ENCODE peak calls at places on chromosomes 3 and 15, in ten cellular contexts. One of them, this sample, is unnamed.

GRCh38 chr15:99098426-99098825 is 6.5 kb upstream of the SYNM start:
- DNase-seq in stimulated activated effector memory CD8-positive, alpha-beta T cell treated with anti-CD3 and anti-CD28 coated beads, Interleukin-12 subunit alpha, Interleukin-12 subunit beta, amount 100 ng/mL, for 72 hours: no peak
- DNase-seq in fibroblast of pulmonary artery: no peak
- DNase-seq in anterior cingulate cortex: no peak
- DNase-seq in HTR-8/SVneo: no peak
- DNase-seq in PC-9: no peak
- DNase-seq in NCI-H226: no peak
- DNase-seq in iris pigment epithelial cell: no peak
- DNase-seq in lower lobe of right lung: no peak
- DNase-seq in cardiac septum: no peak
- DNase-seq in this sample: no peak

GRCh38 chr15:63599401-63600000 is 2.3 kb downstream of the FBXL22 start:
- DNase-seq in PC-9: peak; percentile 64
- DNase-seq in lower lobe of right lung: peak; percentile 82
- DNase-seq in anterior cingulate cortex: peak; percentile 56
- DNase-seq in iris pigment epithelial cell: no peak
- DNase-seq in stimulated activated effector memory CD8-positive, alpha-beta T cell treated with anti-CD3 and anti-CD28 coated beads, Interleukin-12 subunit alpha, Interleukin-12 subunit beta, amount 100 ng/mL, for 72 hours: no peak
- DNase-seq in HTR-8/SVneo: no peak
- DNase-seq in NCI-H226: peak; percentile 62
- DNase-seq in fibroblast of pulmonary artery: peak; percentile 50
- DNase-seq in cardiac septum: peak; percentile 86
- DNase-seq in this sample: peak; percentile 53

GRCh38 chr3:193680220-193680619 is 87.2 kb downstream of the OPA1 start:
- DNase-seq in stimulated activated effector memory CD8-positive, alpha-beta T cell treated with anti-CD3 and anti-CD28 coated beads, Interleukin-12 subunit alpha, Interleukin-12 subunit beta, amount 100 ng/mL, for 72 hours: no peak
- DNase-seq in fibroblast of pulmonary artery: no peak
- DNase-seq in iris pigment epithelial cell: peak; percentile 57
- DNase-seq in lower lobe of right lung: no peak
- DNase-seq in HTR-8/SVneo: peak; percentile 43
- DNase-seq in cardiac septum: no peak
- DNase-seq in PC-9: no peak
- DNase-seq in anterior cingulate cortex: no peak
- DNase-seq in NCI-H226: no peak
- DNase-seq in this sample: no peak

GRCh38 chr3:136955813-136956212 is 2.0 kb upstream of the IL20RB start:
- DNase-seq in HTR-8/SVneo: peak; percentile 35
- DNase-seq in stimulated activated effector memory CD8-positive, alpha-beta T cell treated with anti-CD3 and anti-CD28 coated beads, Interleukin-12 subunit alpha, Interleukin-12 subunit beta, amount 100 ng/mL, for 72 hours: no peak
- DNase-seq in fibroblast of pulmonary artery: peak; percentile 79
- DNase-seq in PC-9: peak; percentile 57
- DNase-seq in lower lobe of right lung: no peak
- DNase-seq in NCI-H226: peak; percentile 55
- DNase-seq in anterior cingulate cortex: no peak
- DNase-seq in iris pigment epithelial cell: peak; percentile 95
- DNase-seq in cardiac septum: no peak
- DNase-seq in this sample: no peak

GRCh38 chr3:71423151-71423906 is 160.2 kb downstream of the FOXP1 start:
- DNase-seq in stimulated activated effector memory CD8-positive, alpha-beta T cell treated with anti-CD3 and anti-CD28 coated beads, Interleukin-12 subunit alpha, Interleukin-12 subunit beta, amount 100 ng/mL, for 72 hours: no peak
- DNase-seq in cardiac septum: no peak
- DNase-seq in PC-9: no peak
- DNase-seq in HTR-8/SVneo: peak; percentile 18
- DNase-seq in lower lobe of right lung: no peak
- DNase-seq in iris pigment epithelial cell: peak; percentile 38
- DNase-seq in NCI-H226: peak; percentile 80
- DNase-seq in fibroblast of pulmonary artery: peak; percentile 42
- DNase-seq in anterior cingulate cortex: no peak
- DNase-seq in this sample: no peak

GRCh38 chr3:197490098-197490497 is 65.7 kb downstream of the BDH1 start:
- DNase-seq in iris pigment epithelial cell: peak; percentile 74
- DNase-seq in stimulated activated effector memory CD8-positive, alpha-beta T cell treated with anti-CD3 and anti-CD28 coated beads, Interleukin-12 subunit alpha, Interleukin-12 subunit beta, amount 100 ng/mL, for 72 hours: no peak
- DNase-seq in NCI-H226: peak; percentile 100
- DNase-seq in anterior cingulate cortex: no peak
- DNase-seq in cardiac septum: no peak
- DNase-seq in PC-9: peak; percentile 95
- DNase-seq in lower lobe of right lung: peak; percentile 57
- DNase-seq in fibroblast of pulmonary artery: peak; percentile 75
- DNase-seq in HTR-8/SVneo: peak; percentile 84
- DNase-seq in this sample: no peak

GRCh38 chr3:56869157-56869889 is 67.6 kb upstream of the ARHGEF3 start:
- DNase-seq in PC-9: peak; percentile 12
- DNase-seq in fibroblast of pulmonary artery: no peak
- DNase-seq in cardiac septum: no peak
- DNase-seq in stimulated activated effector memory CD8-positive, alpha-beta T cell treated with anti-CD3 and anti-CD28 coated beads, Interleukin-12 subunit alpha, Interleukin-12 subunit beta, amount 100 ng/mL, for 72 hours: no peak
- DNase-seq in HTR-8/SVneo: no peak
- DNase-seq in NCI-H226: peak; percentile 62
- DNase-seq in lower lobe of right lung: no peak
- DNase-seq in iris pigment epithelial cell: peak; percentile 81
- DNase-seq in anterior cingulate cortex: no peak
- DNase-seq in this sample: no peak

GRCh38 chr3:185724761-185725160 is 100.1 kb downstream of the IGF2BP2 start:
- DNase-seq in PC-9: no peak
- DNase-seq in fibroblast of pulmonary artery: peak; percentile 61
- DNase-seq in HTR-8/SVneo: no peak
- DNase-seq in cardiac septum: no peak
- DNase-seq in iris pigment epithelial cell: peak; percentile 69
- DNase-seq in stimulated activated effector memory CD8-positive, alpha-beta T cell treated with anti-CD3 and anti-CD28 coated beads, Interleukin-12 subunit alpha, Interleukin-12 subunit beta, amount 100 ng/mL, for 72 hours: no peak
- DNase-seq in NCI-H226: no peak
- DNase-seq in lower lobe of right lung: no peak
- DNase-seq in anterior cingulate cortex: no peak
- DNase-seq in this sample: no peak

GRCh38 chr3:13137808-13138565 is 64.8 kb upstream of the IQSEC1 start:
- DNase-seq in HTR-8/SVneo: no peak
- DNase-seq in NCI-H226: no peak
- DNase-seq in stimulated activated effector memory CD8-positive, alpha-beta T cell treated with anti-CD3 and anti-CD28 coated beads, Interleukin-12 subunit alpha, Interleukin-12 subunit beta, amount 100 ng/mL, for 72 hours: no peak
- DNase-seq in cardiac septum: peak; percentile 66
- DNase-seq in anterior cingulate cortex: no peak
- DNase-seq in lower lobe of right lung: peak; percentile 20
- DNase-seq in fibroblast of pulmonary artery: no peak
- DNase-seq in iris pigment epithelial cell: no peak
- DNase-seq in PC-9: no peak
- DNase-seq in this sample: no peak

GRCh38 chr3:194203482-194204035 is 67.6 kb downstream of the HES1 start:
- DNase-seq in fibroblast of pulmonary artery: no peak
- DNase-seq in iris pigment epithelial cell: no peak
- DNase-seq in NCI-H226: no peak
- DNase-seq in stimulated activated effector memory CD8-positive, alpha-beta T cell treated with anti-CD3 and anti-CD28 coated beads, Interleukin-12 subunit alpha, Interleukin-12 subunit beta, amount 100 ng/mL, for 72 hours: no peak
- DNase-seq in HTR-8/SVneo: no peak
- DNase-seq in anterior cingulate cortex: no peak
- DNase-seq in PC-9: peak; percentile 40
- DNase-seq in cardiac septum: no peak
- DNase-seq in lower lobe of right lung: no peak
- DNase-seq in this sample: peak; percentile 32

GRCh38 chr3:97910931-97911351 is 61.3 kb downstream of the RIOX2 start:
- DNase-seq in iris pigment epithelial cell: peak; percentile 9
- DNase-seq in lower lobe of right lung: no peak
- DNase-seq in anterior cingulate cortex: no peak
- DNase-seq in HTR-8/SVneo: no peak
- DNase-seq in stimulated activated effector memory CD8-positive, alpha-beta T cell treated with anti-CD3 and anti-CD28 coated beads, Interleukin-12 subunit alpha, Interleukin-12 subunit beta, amount 100 ng/mL, for 72 hours: no peak
- DNase-seq in cardiac septum: no peak
- DNase-seq in PC-9: no peak
- DNase-seq in fibroblast of pulmonary artery: peak; percentile 8
- DNase-seq in NCI-H226: peak; percentile 40
- DNase-seq in this sample: no peak

GRCh38 chr3:113695426-113695817 is 1.0 kb downstream of the USF3 start:
- DNase-seq in PC-9: no peak
- DNase-seq in NCI-H226: no peak
- DNase-seq in anterior cingulate cortex: no peak
- DNase-seq in fibroblast of pulmonary artery: peak; percentile 7
- DNase-seq in HTR-8/SVneo: peak; percentile 35
- DNase-seq in stimulated activated effector memory CD8-positive, alpha-beta T cell treated with anti-CD3 and anti-CD28 coated beads, Interleukin-12 subunit alpha, Interleukin-12 subunit beta, amount 100 ng/mL, for 72 hours: no peak
- DNase-seq in iris pigment epithelial cell: peak; percentile 60
- DNase-seq in cardiac septum: no peak
- DNase-seq in lower lobe of right lung: no peak
- DNase-seq in this sample: no peak

GRCh38 chr3:45817788-45818523 is 21.6 kb upstream of the SLC6A20 start:
- DNase-seq in anterior cingulate cortex: no peak
- DNase-seq in HTR-8/SVneo: peak; percentile 67
- DNase-seq in stimulated activated effector memory CD8-positive, alpha-beta T cell treated with anti-CD3 and anti-CD28 coated beads, Interleukin-12 subunit alpha, Interleukin-12 subunit beta, amount 100 ng/mL, for 72 hours: no peak
- DNase-seq in cardiac septum: no peak
- DNase-seq in iris pigment epithelial cell: peak; percentile 99
- DNase-seq in NCI-H226: peak; percentile 81
- DNase-seq in lower lobe of right lung: peak; percentile 53
- DNase-seq in fibroblast of pulmonary artery: peak; percentile 91
- DNase-seq in PC-9: peak; percentile 69
- DNase-seq in this sample: no peak

GRCh38 chr3:16884084-16884747 is 539 bp upstream of the PLCL2 start:
- DNase-seq in NCI-H226: no peak
- DNase-seq in HTR-8/SVneo: peak; percentile 59
- DNase-seq in stimulated activated effector memory CD8-positive, alpha-beta T cell treated with anti-CD3 and anti-CD28 coated beads, Interleukin-12 subunit alpha, Interleukin-12 subunit beta, amount 100 ng/mL, for 72 hours: peak; percentile 58
- DNase-seq in fibroblast of pulmonary artery: peak; percentile 56
- DNase-seq in anterior cingulate cortex: no peak
- DNase-seq in PC-9: peak; percentile 19
- DNase-seq in cardiac septum: peak; percentile 87
- DNase-seq in lower lobe of right lung: peak; percentile 74
- DNase-seq in iris pigment epithelial cell: peak; percentile 45
- DNase-seq in this sample: peak; percentile 76

GRCh38 chr3:136632625-136633081 is 119.5 kb downstream of the STAG1 start:
- DNase-seq in anterior cingulate cortex: no peak
- DNase-seq in HTR-8/SVneo: peak; percentile 14
- DNase-seq in lower lobe of right lung: no peak
- DNase-seq in PC-9: no peak
- DNase-seq in fibroblast of pulmonary artery: peak; percentile 17
- DNase-seq in cardiac septum: no peak
- DNase-seq in stimulated activated effector memory CD8-positive, alpha-beta T cell treated with anti-CD3 and anti-CD28 coated beads, Interleukin-12 subunit alpha, Interleukin-12 subunit beta, amount 100 ng/mL, for 72 hours: no peak
- DNase-seq in iris pigment epithelial cell: no peak
- DNase-seq in NCI-H226: peak; percentile 35
- DNase-seq in this sample: no peak

GRCh38 chr3:30658328-30659052 is 52.1 kb downstream of the TGFBR2 start:
- DNase-seq in anterior cingulate cortex: no peak
- DNase-seq in stimulated activated effector memory CD8-positive, alpha-beta T cell treated with anti-CD3 and anti-CD28 coated beads, Interleukin-12 subunit alpha, Interleukin-12 subunit beta, amount 100 ng/mL, for 72 hours: peak; percentile 40
- DNase-seq in iris pigment epithelial cell: peak; percentile 84
- DNase-seq in HTR-8/SVneo: peak; percentile 13
- DNase-seq in fibroblast of pulmonary artery: peak; percentile 73
- DNase-seq in lower lobe of right lung: no peak
- DNase-seq in cardiac septum: no peak
- DNase-seq in PC-9: peak; percentile 9
- DNase-seq in NCI-H226: peak; percentile 54
- DNase-seq in this sample: no peak

GRCh38 chr3:40754966-40755365 is 230.2 kb downstream of the ZNF621 start:
- DNase-seq in PC-9: no peak
- DNase-seq in cardiac septum: no peak
- DNase-seq in fibroblast of pulmonary artery: no peak
- DNase-seq in stimulated activated effector memory CD8-positive, alpha-beta T cell treated with anti-CD3 and anti-CD28 coated beads, Interleukin-12 subunit alpha, Interleukin-12 subunit beta, amount 100 ng/mL, for 72 hours: no peak
- DNase-seq in lower lobe of right lung: no peak
- DNase-seq in anterior cingulate cortex: no peak
- DNase-seq in NCI-H226: no peak
- DNase-seq in HTR-8/SVneo: no peak
- DNase-seq in iris pigment epithelial cell: no peak
- DNase-seq in this sample: no peak

GRCh38 chr3:137084579-137084978 is 126.8 kb downstream of the IL20RB start:
- DNase-seq in HTR-8/SVneo: no peak
- DNase-seq in lower lobe of right lung: peak; percentile 60
- DNase-seq in iris pigment epithelial cell: no peak
- DNase-seq in NCI-H226: no peak
- DNase-seq in cardiac septum: no peak
- DNase-seq in PC-9: no peak
- DNase-seq in fibroblast of pulmonary artery: no peak
- DNase-seq in anterior cingulate cortex: no peak
- DNase-seq in stimulated activated effector memory CD8-positive, alpha-beta T cell treated with anti-CD3 and anti-CD28 coated beads, Interleukin-12 subunit alpha, Interleukin-12 subunit beta, amount 100 ng/mL, for 72 hours: no peak
- DNase-seq in this sample: no peak

GRCh38 chr3:134320749-134321148 is 53.5 kb downstream of the AMOTL2 start:
- DNase-seq in fibroblast of pulmonary artery: no peak
- DNase-seq in stimulated activated effector memory CD8-positive, alpha-beta T cell treated with anti-CD3 and anti-CD28 coated beads, Interleukin-12 subunit alpha, Interleukin-12 subunit beta, amount 100 ng/mL, for 72 hours: no peak
- DNase-seq in iris pigment epithelial cell: peak; percentile 50
- DNase-seq in HTR-8/SVneo: no peak
- DNase-seq in anterior cingulate cortex: no peak
- DNase-seq in PC-9: peak; percentile 87
- DNase-seq in cardiac septum: no peak
- DNase-seq in lower lobe of right lung: no peak
- DNase-seq in NCI-H226: peak; percentile 93
- DNase-seq in this sample: no peak

GRCh38 chr15:90184786-90185704 is 16.1 kb upstream of the SEMA4B start:
- DNase-seq in anterior cingulate cortex: peak; percentile 80
- DNase-seq in HTR-8/SVneo: peak; percentile 66
- DNase-seq in cardiac septum: peak; percentile 88
- DNase-seq in iris pigment epithelial cell: no peak
- DNase-seq in fibroblast of pulmonary artery: no peak
- DNase-seq in NCI-H226: peak; percentile 40
- DNase-seq in PC-9: peak; percentile 72
- DNase-seq in stimulated activated effector memory CD8-positive, alpha-beta T cell treated with anti-CD3 and anti-CD28 coated beads, Interleukin-12 subunit alpha, Interleukin-12 subunit beta, amount 100 ng/mL, for 72 hours: peak; percentile 40
- DNase-seq in lower lobe of right lung: peak; percentile 84
- DNase-seq in this sample: peak; percentile 77

GRCh38 chr3:33054100-33055097 is 42.5 kb downstream of the GLB1 start:
- DNase-seq in PC-9: no peak
- DNase-seq in cardiac septum: no peak
- DNase-seq in stimulated activated effector memory CD8-positive, alpha-beta T cell treated with anti-CD3 and anti-CD28 coated beads, Interleukin-12 subunit alpha, Interleukin-12 subunit beta, amount 100 ng/mL, for 72 hours: no peak
- DNase-seq in fibroblast of pulmonary artery: no peak
- DNase-seq in anterior cingulate cortex: no peak
- DNase-seq in HTR-8/SVneo: no peak
- DNase-seq in lower lobe of right lung: no peak
- DNase-seq in iris pigment epithelial cell: no peak
- DNase-seq in NCI-H226: no peak
- DNase-seq in this sample: no peak

GRCh38 chr15:63362196-63362595 is 19.4 kb downstream of the CA12 start:
- DNase-seq in lower lobe of right lung: no peak
- DNase-seq in PC-9: no peak
- DNase-seq in iris pigment epithelial cell: no peak
- DNase-seq in cardiac septum: no peak
- DNase-seq in stimulated activated effector memory CD8-positive, alpha-beta T cell treated with anti-CD3 and anti-CD28 coated beads, Interleukin-12 subunit alpha, Interleukin-12 subunit beta, amount 100 ng/mL, for 72 hours: no peak
- DNase-seq in anterior cingulate cortex: no peak
- DNase-seq in fibroblast of pulmonary artery: peak; percentile 87
- DNase-seq in HTR-8/SVneo: no peak
- DNase-seq in NCI-H226: no peak
- DNase-seq in this sample: no peak

GRCh38 chr3:197913981-197914380 is 36.0 kb upstream of the RPL35A start:
- DNase-seq in anterior cingulate cortex: no peak
- DNase-seq in lower lobe of right lung: no peak
- DNase-seq in PC-9: no peak
- DNase-seq in stimulated activated effector memory CD8-positive, alpha-beta T cell treated with anti-CD3 and anti-CD28 coated beads, Interleukin-12 subunit alpha, Interleukin-12 subunit beta, amount 100 ng/mL, for 72 hours: no peak
- DNase-seq in fibroblast of pulmonary artery: no peak
- DNase-seq in HTR-8/SVneo: no peak
- DNase-seq in cardiac septum: no peak
- DNase-seq in iris pigment epithelial cell: no peak
- DNase-seq in NCI-H226: no peak
- DNase-seq in this sample: no peak

GRCh38 chr3:121976727-121977126 is 45.3 kb downstream of the ILDR1 start:
- DNase-seq in PC-9: no peak
- DNase-seq in stimulated activated effector memory CD8-positive, alpha-beta T cell treated with anti-CD3 and anti-CD28 coated beads, Interleukin-12 subunit alpha, Interleukin-12 subunit beta, amount 100 ng/mL, for 72 hours: no peak
- DNase-seq in cardiac septum: no peak
- DNase-seq in fibroblast of pulmonary artery: no peak
- DNase-seq in anterior cingulate cortex: no peak
- DNase-seq in NCI-H226: no peak
- DNase-seq in iris pigment epithelial cell: no peak
- DNase-seq in HTR-8/SVneo: no peak
- DNase-seq in lower lobe of right lung: no peak
- DNase-seq in this sample: no peak

GRCh38 chr3:176505878-176506621 is 691.2 kb downstream of the TBL1XR1 start:
- DNase-seq in cardiac septum: no peak
- DNase-seq in lower lobe of right lung: no peak
- DNase-seq in PC-9: peak; percentile 5
- DNase-seq in HTR-8/SVneo: no peak
- DNase-seq in stimulated activated effector memory CD8-positive, alpha-beta T cell treated with anti-CD3 and anti-CD28 coated beads, Interleukin-12 subunit alpha, Interleukin-12 subunit beta, amount 100 ng/mL, for 72 hours: no peak
- DNase-seq in NCI-H226: no peak
- DNase-seq in iris pigment epithelial cell: no peak
- DNase-seq in fibroblast of pulmonary artery: no peak
- DNase-seq in anterior cingulate cortex: no peak
- DNase-seq in this sample: no peak

GRCh38 chr3:172355836-172356235 is 92.4 kb downstream of the GHSR start:
- DNase-seq in stimulated activated effector memory CD8-positive, alpha-beta T cell treated with anti-CD3 and anti-CD28 coated beads, Interleukin-12 subunit alpha, Interleukin-12 subunit beta, amount 100 ng/mL, for 72 hours: no peak
- DNase-seq in HTR-8/SVneo: peak; percentile 36
- DNase-seq in PC-9: peak; percentile 25
- DNase-seq in lower lobe of right lung: no peak
- DNase-seq in anterior cingulate cortex: no peak
- DNase-seq in iris pigment epithelial cell: peak; percentile 98
- DNase-seq in fibroblast of pulmonary artery: peak; percentile 92
- DNase-seq in NCI-H226: peak; percentile 42
- DNase-seq in cardiac septum: no peak
- DNase-seq in this sample: no peak

GRCh38 chr3:101066776-101067175 is 73.6 kb upstream of the ABI3BP start:
- DNase-seq in iris pigment epithelial cell: peak; percentile 69
- DNase-seq in anterior cingulate cortex: no peak
- DNase-seq in PC-9: no peak
- DNase-seq in lower lobe of right lung: no peak
- DNase-seq in fibroblast of pulmonary artery: peak; percentile 46
- DNase-seq in cardiac septum: no peak
- DNase-seq in stimulated activated effector memory CD8-positive, alpha-beta T cell treated with anti-CD3 and anti-CD28 coated beads, Interleukin-12 subunit alpha, Interleukin-12 subunit beta, amount 100 ng/mL, for 72 hours: no peak
- DNase-seq in HTR-8/SVneo: no peak
- DNase-seq in NCI-H226: peak; percentile 47
- DNase-seq in this sample: no peak

GRCh38 chr3:52481819-52482521 is 13.2 kb upstream of the STAB1 start:
- DNase-seq in stimulated activated effector memory CD8-positive, alpha-beta T cell treated with anti-CD3 and anti-CD28 coated beads, Interleukin-12 subunit alpha, Interleukin-12 subunit beta, amount 100 ng/mL, for 72 hours: no peak
- DNase-seq in cardiac septum: no peak
- DNase-seq in NCI-H226: no peak
- DNase-seq in HTR-8/SVneo: no peak
- DNase-seq in iris pigment epithelial cell: no peak
- DNase-seq in lower lobe of right lung: no peak
- DNase-seq in anterior cingulate cortex: no peak
- DNase-seq in PC-9: no peak
- DNase-seq in fibroblast of pulmonary artery: peak; percentile 31
- DNase-seq in this sample: no peak

This sample was measured in activated B cell treated with CpG ODN at 0.5 μM for 24 hours.